ENCODE peak calls at places on chromosomes 12 and 14, in ten cellular contexts. One of them, this sample, is unnamed.

GRCh38 chr12:22101749-22102243 is 55.8 kb downstream of the CMAS start:
- DNase-seq in K562: no peak
- DNase-seq in suprapubic skin: no peak
- DNase-seq in ovary: no peak
- DNase-seq in A549: no peak
- DNase-seq in tibial nerve: peak
- DNase-seq in upper lobe of left lung: no peak
- DNase-seq in SK-N-SH: no peak
- DNase-seq in transverse colon: peak
- DNase-seq in stomach: no peak
- DNase-seq in this sample: no peak

GRCh38 chr12:124422570-124423523 is 128.0 kb downstream of the RFLNA start:
- DNase-seq in ovary: peak
- DNase-seq in transverse colon: peak
- DNase-seq in tibial nerve: peak
- DNase-seq in K562: peak
- DNase-seq in stomach: peak
- DNase-seq in SK-N-SH: peak
- DNase-seq in suprapubic skin: peak
- DNase-seq in A549: peak
- DNase-seq in upper lobe of left lung: peak
- DNase-seq in this sample: peak

GRCh38 chr12:115201928-115202327 is 518.0 kb upstream of the TBX3 start:
- DNase-seq in A549: peak
- DNase-seq in suprapubic skin: no peak
- DNase-seq in SK-N-SH: no peak
- DNase-seq in upper lobe of left lung: no peak
- DNase-seq in ovary: no peak
- DNase-seq in tibial nerve: no peak
- DNase-seq in stomach: no peak
- DNase-seq in K562: no peak
- DNase-seq in transverse colon: no peak
- DNase-seq in this sample: no peak

GRCh38 chr14:24690492-24690891 is 56.5 kb upstream of the GZMB start:
- DNase-seq in ovary: no peak
- DNase-seq in transverse colon: no peak
- DNase-seq in SK-N-SH: no peak
- DNase-seq in A549: no peak
- DNase-seq in tibial nerve: no peak
- DNase-seq in K562: peak
- DNase-seq in suprapubic skin: no peak
- DNase-seq in upper lobe of left lung: no peak
- DNase-seq in stomach: no peak
- DNase-seq in this sample: no peak

GRCh38 chr12:75812341-75813018 is 219.1 kb downstream of the PHLDA1 start:
- DNase-seq in upper lobe of left lung: no peak
- DNase-seq in transverse colon: no peak
- DNase-seq in stomach: no peak
- DNase-seq in tibial nerve: no peak
- DNase-seq in A549: no peak
- DNase-seq in K562: no peak
- DNase-seq in SK-N-SH: peak
- DNase-seq in suprapubic skin: no peak
- DNase-seq in ovary: no peak
- DNase-seq in this sample: no peak

GRCh38 chr14:26960049-26960688 is 362.3 kb upstream of the NOVA1 start:
- DNase-seq in A549: no peak
- DNase-seq in stomach: no peak
- DNase-seq in suprapubic skin: no peak
- DNase-seq in tibial nerve: no peak
- DNase-seq in ovary: no peak
- DNase-seq in SK-N-SH: no peak
- DNase-seq in upper lobe of left lung: no peak
- DNase-seq in transverse colon: no peak
- DNase-seq in K562: no peak
- DNase-seq in this sample: no peak

GRCh38 chr14:74531467-74531866 is 37.9 kb downstream of the ISCA2 start:
- DNase-seq in stomach: peak
- DNase-seq in tibial nerve: no peak
- DNase-seq in ovary: no peak
- DNase-seq in suprapubic skin: no peak
- DNase-seq in SK-N-SH: peak
- DNase-seq in K562: peak
- DNase-seq in upper lobe of left lung: no peak
- DNase-seq in transverse colon: peak
- DNase-seq in A549: peak
- DNase-seq in this sample: no peak

GRCh38 chr14:55430024-55430690 is 10.3 kb downstream of the TBPL2 start:
- DNase-seq in suprapubic skin: no peak
- DNase-seq in tibial nerve: no peak
- DNase-seq in SK-N-SH: peak
- DNase-seq in K562: peak
- DNase-seq in stomach: no peak
- DNase-seq in A549: peak
- DNase-seq in upper lobe of left lung: no peak
- DNase-seq in ovary: no peak
- DNase-seq in transverse colon: peak
- DNase-seq in this sample: no peak

GRCh38 chr12:133233993-133234564 is 1.6 kb downstream of the ANHX start:
- DNase-seq in ovary: no peak
- DNase-seq in upper lobe of left lung: peak
- DNase-seq in A549: no peak
- DNase-seq in transverse colon: no peak
- DNase-seq in stomach: no peak
- DNase-seq in tibial nerve: no peak
- DNase-seq in suprapubic skin: no peak
- DNase-seq in SK-N-SH: no peak
- DNase-seq in K562: no peak
- DNase-seq in this sample: no peak

GRCh38 chr12:79441534-79441933 is 249.2 kb downstream of the PAWR start:
- DNase-seq in stomach: no peak
- DNase-seq in A549: no peak
- DNase-seq in SK-N-SH: no peak
- DNase-seq in suprapubic skin: no peak
- DNase-seq in tibial nerve: no peak
- DNase-seq in K562: no peak
- DNase-seq in transverse colon: no peak
- DNase-seq in ovary: no peak
- DNase-seq in upper lobe of left lung: no peak
- DNase-seq in this sample: no peak

GRCh38 chr14:102971836-102972606 is 49.6 kb downstream of the AMN start:
- DNase-seq in transverse colon: no peak
- DNase-seq in SK-N-SH: no peak
- DNase-seq in stomach: no peak
- DNase-seq in tibial nerve: no peak
- DNase-seq in A549: no peak
- DNase-seq in suprapubic skin: peak
- DNase-seq in upper lobe of left lung: peak
- DNase-seq in K562: no peak
- DNase-seq in ovary: no peak
- DNase-seq in this sample: no peak

GRCh38 chr12:12592930-12593329 is 18.7 kb upstream of the CREBL2 start:
- DNase-seq in stomach: no peak
- DNase-seq in SK-N-SH: no peak
- DNase-seq in tibial nerve: no peak
- DNase-seq in K562: no peak
- DNase-seq in upper lobe of left lung: no peak
- DNase-seq in transverse colon: no peak
- DNase-seq in suprapubic skin: no peak
- DNase-seq in A549: peak
- DNase-seq in ovary: no peak
- DNase-seq in this sample: no peak
- TF ChIP-seq EP300 in stomach: no peak
- TF ChIP-seq EP300 in SK-N-SH: no peak
- TF ChIP-seq EP300 in tibial nerve: no peak
- TF ChIP-seq EP300 in K562: no peak
- TF ChIP-seq EP300 in upper lobe of left lung: no peak
- TF ChIP-seq EP300 in transverse colon: no peak
- TF ChIP-seq EP300 in suprapubic skin: no peak
- TF ChIP-seq EP300 in A549: no peak
- TF ChIP-seq EP300 in ovary: no peak
- TF ChIP-seq EP300 in this sample: no peak

GRCh38 chr14:99509871-99510555 is 28.8 kb downstream of the CCNK start:
- DNase-seq in ovary: no peak
- DNase-seq in tibial nerve: no peak
- DNase-seq in stomach: no peak
- DNase-seq in A549: no peak
- DNase-seq in transverse colon: no peak
- DNase-seq in K562: no peak
- DNase-seq in upper lobe of left lung: peak
- DNase-seq in suprapubic skin: no peak
- DNase-seq in SK-N-SH: peak
- DNase-seq in this sample: no peak

GRCh38 chr14:99510556-99511139 is 29.4 kb downstream of the CCNK start:
- DNase-seq in tibial nerve: no peak
- DNase-seq in SK-N-SH: peak
- DNase-seq in ovary: no peak
- DNase-seq in A549: no peak
- DNase-seq in K562: no peak
- DNase-seq in suprapubic skin: no peak
- DNase-seq in upper lobe of left lung: no peak
- DNase-seq in transverse colon: no peak
- DNase-seq in stomach: no peak
- DNase-seq in this sample: no peak

GRCh38 chr14:99512571-99513182 is 31.5 kb downstream of the CCNK start:
- DNase-seq in transverse colon: no peak
- DNase-seq in suprapubic skin: no peak
- DNase-seq in upper lobe of left lung: no peak
- DNase-seq in ovary: peak
- DNase-seq in tibial nerve: peak
- DNase-seq in K562: no peak
- DNase-seq in SK-N-SH: peak
- DNase-seq in A549: no peak
- DNase-seq in stomach: no peak
- DNase-seq in this sample: no peak

GRCh38 chr14:99512110-99512449 is 30.9 kb downstream of the CCNK start:
- DNase-seq in transverse colon: no peak
- DNase-seq in upper lobe of left lung: no peak
- DNase-seq in A549: no peak
- DNase-seq in tibial nerve: no peak
- DNase-seq in suprapubic skin: no peak
- DNase-seq in SK-N-SH: no peak
- DNase-seq in ovary: peak
- DNase-seq in stomach: no peak
- DNase-seq in K562: no peak
- DNase-seq in this sample: no peak

DNA sequence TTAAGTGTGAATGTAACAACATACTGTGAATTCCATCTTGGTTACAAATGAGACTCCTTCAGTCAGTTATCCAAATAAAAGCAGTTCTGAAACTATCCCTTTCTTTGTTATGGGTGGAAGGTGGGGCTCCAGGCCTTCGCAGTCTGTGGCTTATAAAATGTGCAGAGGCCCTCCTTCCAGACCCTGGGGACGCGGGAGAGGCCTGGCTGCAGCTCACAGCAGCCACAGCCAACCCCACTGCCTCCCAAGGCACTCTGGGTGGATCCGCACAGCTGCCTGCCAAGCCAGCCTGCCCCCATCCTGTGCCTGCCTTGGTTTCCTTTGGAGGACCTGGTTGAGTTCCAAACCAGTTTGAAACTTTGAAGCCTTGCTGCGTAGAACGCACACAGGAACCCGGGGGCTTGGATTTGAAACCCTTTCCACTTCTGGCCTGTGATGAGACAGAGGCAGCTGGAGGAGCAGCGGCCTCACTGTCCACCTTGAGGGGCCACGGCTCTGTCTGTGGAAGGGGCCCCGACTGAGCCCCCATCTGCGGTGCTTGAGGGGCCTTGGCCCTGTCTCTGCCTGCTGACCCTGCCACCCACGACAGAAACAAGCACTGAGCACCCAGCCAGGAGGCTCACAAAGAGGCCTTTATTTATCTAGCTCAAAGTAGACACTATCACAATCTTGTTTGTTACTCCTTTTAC is 30.4 kb downstream of the CCNK start:
- DNase-seq in A549: no peak
- DNase-seq in SK-N-SH: peak
- DNase-seq in stomach: no peak
- DNase-seq in transverse colon: no peak
- DNase-seq in ovary: peak
- DNase-seq in upper lobe of left lung: no peak
- DNase-seq in suprapubic skin: no peak
- DNase-seq in K562: no peak
- DNase-seq in tibial nerve: peak
- DNase-seq in this sample: peak
- TF ChIP-seq EP300 in A549: no peak
- TF ChIP-seq EP300 in SK-N-SH: no peak
- TF ChIP-seq EP300 in stomach: no peak
- TF ChIP-seq EP300 in transverse colon: no peak
- TF ChIP-seq EP300 in ovary: no peak
- TF ChIP-seq EP300 in upper lobe of left lung: no peak
- TF ChIP-seq EP300 in suprapubic skin: no peak
- TF ChIP-seq EP300 in K562: no peak
- TF ChIP-seq EP300 in tibial nerve: no peak
- TF ChIP-seq EP300 in this sample: no peak

DNA sequence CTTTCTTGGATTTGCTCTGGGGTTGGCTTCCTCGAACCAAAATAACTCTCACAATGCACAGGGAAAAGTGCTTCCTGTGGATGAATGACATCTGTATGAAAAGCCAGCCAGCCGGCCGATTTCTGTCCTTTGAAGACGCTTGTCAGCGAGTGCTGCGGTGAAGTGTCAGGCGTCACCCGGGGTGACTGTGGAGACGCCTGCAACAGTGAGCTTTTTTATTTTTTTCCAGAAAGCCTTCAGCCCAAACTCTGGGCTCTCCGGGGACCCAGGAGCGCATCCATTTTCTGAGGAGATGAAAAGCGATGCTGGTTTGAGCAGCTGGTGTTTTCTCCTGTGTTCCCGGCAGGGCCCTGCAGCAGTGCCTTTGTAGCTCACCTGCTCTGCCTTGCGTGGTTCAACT is 147.9 kb upstream of the MYL2 start:
- DNase-seq in stomach: no peak
- DNase-seq in SK-N-SH: no peak
- DNase-seq in upper lobe of left lung: no peak
- DNase-seq in tibial nerve: no peak
- DNase-seq in A549: no peak
- DNase-seq in K562: no peak
- DNase-seq in ovary: no peak
- DNase-seq in transverse colon: no peak
- DNase-seq in suprapubic skin: no peak
- DNase-seq in this sample: no peak
- TF ChIP-seq EP300 in stomach: no peak
- TF ChIP-seq EP300 in SK-N-SH: no peak
- TF ChIP-seq EP300 in upper lobe of left lung: no peak
- TF ChIP-seq EP300 in tibial nerve: no peak
- TF ChIP-seq EP300 in A549: no peak
- TF ChIP-seq EP300 in K562: no peak
- TF ChIP-seq EP300 in ovary: no peak
- TF ChIP-seq EP300 in transverse colon: no peak
- TF ChIP-seq EP300 in suprapubic skin: no peak
- TF ChIP-seq EP300 in this sample: no peak

DNA sequence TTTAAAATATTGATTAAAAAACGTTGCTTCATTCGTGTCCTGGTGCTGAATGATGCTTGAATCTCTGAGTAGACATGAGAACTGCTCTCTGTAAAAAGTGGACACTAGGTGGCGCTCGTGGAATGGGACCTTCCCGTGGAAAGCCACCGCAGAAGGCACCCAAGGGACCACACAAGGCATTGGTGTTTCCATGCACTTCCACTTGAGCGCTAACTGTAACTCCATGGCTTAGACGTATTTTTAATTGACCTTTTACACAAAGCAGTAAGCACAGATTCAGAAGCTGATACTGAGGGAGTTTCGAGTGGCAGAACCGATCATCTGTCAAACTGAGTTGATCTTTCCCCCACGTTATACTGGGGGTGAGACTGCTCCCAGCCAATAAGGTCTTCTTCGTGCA is 135.3 kb downstream of the PRKCH start:
- DNase-seq in SK-N-SH: peak
- DNase-seq in transverse colon: peak
- DNase-seq in A549: peak
- DNase-seq in ovary: peak
- DNase-seq in K562: peak
- DNase-seq in suprapubic skin: peak
- DNase-seq in upper lobe of left lung: no peak
- DNase-seq in tibial nerve: peak
- DNase-seq in stomach: peak
- DNase-seq in this sample: peak
- TF ChIP-seq EP300 in SK-N-SH: no peak
- TF ChIP-seq EP300 in transverse colon: no peak
- TF ChIP-seq EP300 in A549: no peak
- TF ChIP-seq EP300 in ovary: no peak
- TF ChIP-seq EP300 in K562: no peak
- TF ChIP-seq EP300 in suprapubic skin: no peak
- TF ChIP-seq EP300 in upper lobe of left lung: no peak
- TF ChIP-seq EP300 in tibial nerve: peak
- TF ChIP-seq EP300 in stomach: no peak
- TF ChIP-seq EP300 in this sample: no peak